ENCODE peak calls at places on chromosomes 4 and X, in six cellular contexts. S is mammary epithelial cell; M is GM23338; H is lower lobe of right lung; N is LoVo; O is activated T-cell treated with anti-CD3 and anti-CD28 coated beads, Interleukin-2, amount 50 U/mL, for 72 hours. J is an unnamed sample.

GRCh38 chr4:170348945-170349344 is 259.2 kb upstream of the AADAT start:
- DNase-seq in S (no peak), M (no peak), H (no peak), N (no peak), O (no peak), J (no peak)

GRCh38 chr4:108830509-108831244 is 67.8 kb upstream of the ETNPPL start:
- DNase-seq in S (no peak), M (no peak), H (peak), N (no peak), O (peak), J (peak)

GRCh38 chr4:123750044-123750443 is 353.4 kb downstream of the SPRY1 start:
- DNase-seq in S (no peak), M (peak), H (no peak), N (peak), O (no peak), J (no peak)

GRCh38 chr4:160175064-160175643 is 1072.3 kb downstream of the RAPGEF2 start:
- DNase-seq in S (peak), M (no peak), H (no peak), N (no peak), O (no peak), J (no peak)

GRCh38 chrX:121169099-121170035 is 122.0 kb downstream of the GLUD2 start:
- DNase-seq in S (no peak), M (no peak), H (no peak), N (no peak), O (no peak), J (no peak)

GRCh38 chr4:142563682-142564291 is 282.3 kb downstream of the INPP4B start:
- DNase-seq in S (peak), M (no peak), H (no peak), N (no peak), O (no peak), J (no peak)

GRCh38 chr4:31341601-31342375 is 621.6 kb downstream of the PCDH7 start:
- DNase-seq in S (no peak), M (no peak), H (no peak), N (no peak), O (no peak), J (no peak)

GRCh38 chrX:153772608-153773217 is 8.1 kb upstream of the SRPK3 start:
- DNase-seq in S (no peak), M (no peak), H (no peak), N (no peak), O (no peak), J (no peak)

GRCh38 chr4:25908491-25908901 is 5.5 kb upstream of the SMIM20 start:
- DNase-seq in S (peak), M (no peak), H (no peak), N (peak), O (no peak), J (no peak)

GRCh38 chr4:107857741-107858140 is 33.0 kb downstream of the SGMS2 start:
- DNase-seq in S (no peak), M (no peak), H (no peak), N (no peak), O (no peak), J (no peak)

GRCh38 chr4:140243345-140243753 is 89.4 kb upstream of the MAML3 start:
- DNase-seq in S (no peak), M (no peak), H (peak), N (peak), O (no peak), J (no peak)

GRCh38 chr4:3676196-3676595 is 90.0 kb upstream of the ADRA2C start:
- DNase-seq in S (no peak), M (no peak), H (peak), N (no peak), O (no peak), J (no peak)

J was measured in testis.